ENCODE peak calls at places on chromosomes 13 and 19, in four cellular contexts. Y is neural progenitor cell, B is ovary, F is fibroblast of lung. S is an unnamed sample.

GRCh38 chr13:80550856-80551532 is 210.1 kb upstream of the SPRY2 start:
- DNase-seq in Y (no peak), B (no peak), F (peak; percentile 7), S (no peak)

GRCh38 chr19:35436477-35437141 is 11.4 kb upstream of the FFAR2 start:
- DNase-seq in Y (no peak), B (peak; percentile 62), F (peak; percentile 7), S (no peak)

GRCh38 chr13:81018936-81019335 is 678.0 kb upstream of the SPRY2 start:
- DNase-seq in Y (no peak), B (no peak), F (no peak), S (no peak)

GRCh38 chr13:73722120-73722519 is 412.1 kb downstream of the KLF12 start:
- DNase-seq in Y (no peak), B (no peak), F (peak; percentile 86), S (peak; percentile 61)

GRCh38 chr13:89923052-89923451 is 1424.4 kb upstream of the MIR17HG start:
- DNase-seq in Y (no peak), B (no peak), F (no peak), S (no peak)

GRCh38 chr19:752652-753517 is 2.0 kb downstream of the MISP start:
- DNase-seq in Y (no peak), B (peak; percentile 85), F (peak; percentile 84), S (peak; percentile 91)

GRCh38 chr13:113997845-113998751 is 24.2 kb upstream of the C13orf46 start:
- DNase-seq in Y (no peak), B (peak; percentile 79), F (peak; percentile 21), S (peak; percentile 25)

GRCh38 chr19:28940751-28941500 is 272.0 kb downstream of the UQCRFS1 start:
- DNase-seq in Y (no peak), B (no peak), F (peak; percentile 1), S (peak; percentile 2)

GRCh38 chr13:98492335-98493034 is 84.4 kb downstream of the STK24 start:
- DNase-seq in Y (peak; percentile 67), B (no peak), F (no peak), S (no peak)

GRCh38 chr13:44171861-44172260 is 201.8 kb upstream of the SERP2 start:
- DNase-seq in Y (no peak), B (no peak), F (no peak), S (no peak)

GRCh38 chr19:49596954-49597702 is 6.1 kb downstream of the PRR12 start:
- DNase-seq in Y (no peak), B (peak; percentile 46), F (no peak), S (no peak)

GRCh38 chr19:56594783-56595547 is at the start of gene ZNF71:
- DNase-seq in Y (peak; percentile 95), B (peak; percentile 92), F (peak; percentile 82), S (peak; percentile 88)

GRCh38 chr19:4016903-4017638 is 9.5 kb downstream of the PIAS4 start:
- DNase-seq in Y (no peak), B (no peak), F (no peak), S (no peak)

GRCh38 chr19:40741527-40742390 is 8.5 kb downstream of the ACTMAP start:
- DNase-seq in Y (no peak), B (no peak), F (no peak), S (no peak)

GRCh38 chr19:12836529-12836863 is 1.8 kb upstream of the MAST1 start:
- DNase-seq in Y (no peak), B (no peak), F (no peak), S (no peak)

GRCh38 chr19:58379276-58379675 is 1.6 kb downstream of the ZNF837 start:
- DNase-seq in Y (no peak), B (no peak), F (no peak), S (no peak)

GRCh38 chr13:59208405-59209195 is 955.1 kb downstream of the DIAPH3 start:
- DNase-seq in Y (no peak), B (no peak), F (no peak), S (no peak)

GRCh38 chr13:27969073-27969865 is at the start of gene CDX2:
- DNase-seq in Y (peak; percentile 51), B (no peak), F (no peak), S (no peak)

DNA sequence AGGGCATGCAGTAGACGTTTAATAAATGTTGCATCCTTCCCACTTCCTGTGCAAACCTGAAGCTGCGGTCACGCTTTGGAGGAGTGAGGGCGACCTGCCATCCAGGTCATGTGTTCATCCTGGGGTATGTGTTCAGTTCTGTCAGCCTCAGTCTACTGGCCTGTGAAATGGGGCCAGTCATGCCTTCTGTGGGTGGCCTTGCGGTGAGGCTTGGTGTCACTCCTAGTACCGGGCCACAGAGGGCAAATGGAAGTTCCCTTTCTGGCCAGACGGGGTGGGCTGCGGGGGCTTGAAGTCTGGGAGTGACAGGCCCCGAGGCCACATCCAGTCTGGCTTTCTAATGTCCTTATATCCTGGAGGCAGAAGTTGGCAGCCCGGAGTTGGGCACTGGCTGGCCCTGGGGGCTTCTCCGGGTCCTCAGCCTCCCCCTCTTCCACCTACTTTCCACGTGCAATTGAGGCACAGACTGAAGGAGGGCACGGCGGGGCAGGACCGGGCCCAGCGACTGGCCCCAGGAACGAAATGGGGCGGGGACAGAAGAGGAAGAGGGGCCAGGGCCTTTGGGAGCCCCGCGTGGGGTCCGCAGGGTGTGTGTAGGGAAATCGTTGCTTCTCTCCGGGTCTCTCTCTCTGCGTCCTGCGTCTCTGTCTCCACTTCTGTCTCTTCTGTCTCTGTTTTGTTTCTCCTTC is 11.1 kb downstream of the PDE4A start:
- DNase-seq in Y (no peak), B (no peak), F (peak; percentile 39), S (no peak)
- H3K4me3 ChIP-seq in Y (peak overlapping the region; percentile 40), B (peak overlapping the region; percentile 50), F (peak overlapping the region; percentile 69), S (peak overlapping the region; percentile 50)

DNA sequence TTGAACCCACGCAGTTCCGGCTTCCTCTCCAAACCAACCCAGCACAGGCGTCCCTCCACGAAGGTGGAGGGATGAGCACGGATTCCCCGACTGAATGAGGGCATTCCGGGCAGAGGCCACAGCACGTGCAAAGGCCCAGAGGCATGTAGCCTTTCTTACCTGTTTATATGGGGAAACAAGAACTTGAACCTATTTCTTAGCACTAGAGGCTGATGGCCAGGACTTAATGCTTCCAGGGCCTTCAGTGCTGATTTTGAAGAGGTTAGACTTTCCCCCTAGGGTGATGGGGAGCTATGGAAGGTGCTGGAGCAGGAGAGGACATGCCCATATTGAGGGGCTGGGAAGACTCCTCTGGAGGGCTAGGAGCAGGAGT is 2.0 kb downstream of the MAST3 start:
- DNase-seq in Y (no peak), B (no peak), F (no peak), S (no peak)
- H3K4me3 ChIP-seq in Y (no peak overlapping the region), B (no peak overlapping the region), F (no peak overlapping the region), S (no peak overlapping the region)

DNA sequence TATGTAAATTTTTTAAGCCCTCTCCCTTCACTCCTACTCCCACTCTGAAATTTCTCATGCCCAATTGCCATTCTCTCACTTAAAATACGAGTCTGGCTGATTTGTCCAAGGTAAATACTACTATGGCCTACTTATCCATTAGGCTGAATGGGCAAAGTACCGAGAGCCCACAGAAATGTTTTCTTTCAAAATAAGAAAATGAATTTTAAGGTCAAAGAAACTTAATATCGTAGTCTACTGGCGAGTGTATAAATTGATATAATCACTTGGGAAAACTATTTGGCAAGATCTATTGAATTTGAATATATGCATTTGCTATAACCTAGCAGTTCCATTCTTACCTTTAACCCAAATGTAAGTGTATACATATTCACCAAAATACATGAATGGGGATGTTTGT is 32.7 kb downstream of the ZNF45 start:
- DNase-seq in Y (no peak), B (no peak), F (no peak), S (no peak)
- H3K4me3 ChIP-seq in Y (peak overlapping the region; percentile 56), B (peak overlapping the region; percentile 43), F (no peak overlapping the region), S (no peak overlapping the region)

GRCh38 chr13:22454586-22454985 is 726.2 kb upstream of the SGCG start:
- DNase-seq in Y (no peak), B (no peak), F (no peak), S (peak; percentile 1)
- H3K4me3 ChIP-seq in Y (no peak overlapping the region), B (no peak overlapping the region), F (no peak overlapping the region), S (no peak overlapping the region)

GRCh38 chr19:55486971-55487883 is 1.0 kb upstream of the SSC5D start:
- DNase-seq in Y (peak; percentile 44), B (peak; percentile 87), F (peak; percentile 98), S (peak; percentile 96)

GRCh38 chr19:55489711-55490477 is 1.7 kb downstream of the SSC5D start:
- DNase-seq in Y (no peak), B (peak; percentile 60), F (no peak), S (no peak)

GRCh38 chr19:55488986-55489710 is 912 bp downstream of the SSC5D start:
- DNase-seq in Y (no peak), B (peak; percentile 70), F (peak; percentile 49), S (no peak)

GRCh38 chr19:55486043-55486970 is 1.3 kb downstream of the NAT14 start:
- DNase-seq in Y (no peak), B (peak; percentile 72), F (no peak), S (no peak)

DNA sequence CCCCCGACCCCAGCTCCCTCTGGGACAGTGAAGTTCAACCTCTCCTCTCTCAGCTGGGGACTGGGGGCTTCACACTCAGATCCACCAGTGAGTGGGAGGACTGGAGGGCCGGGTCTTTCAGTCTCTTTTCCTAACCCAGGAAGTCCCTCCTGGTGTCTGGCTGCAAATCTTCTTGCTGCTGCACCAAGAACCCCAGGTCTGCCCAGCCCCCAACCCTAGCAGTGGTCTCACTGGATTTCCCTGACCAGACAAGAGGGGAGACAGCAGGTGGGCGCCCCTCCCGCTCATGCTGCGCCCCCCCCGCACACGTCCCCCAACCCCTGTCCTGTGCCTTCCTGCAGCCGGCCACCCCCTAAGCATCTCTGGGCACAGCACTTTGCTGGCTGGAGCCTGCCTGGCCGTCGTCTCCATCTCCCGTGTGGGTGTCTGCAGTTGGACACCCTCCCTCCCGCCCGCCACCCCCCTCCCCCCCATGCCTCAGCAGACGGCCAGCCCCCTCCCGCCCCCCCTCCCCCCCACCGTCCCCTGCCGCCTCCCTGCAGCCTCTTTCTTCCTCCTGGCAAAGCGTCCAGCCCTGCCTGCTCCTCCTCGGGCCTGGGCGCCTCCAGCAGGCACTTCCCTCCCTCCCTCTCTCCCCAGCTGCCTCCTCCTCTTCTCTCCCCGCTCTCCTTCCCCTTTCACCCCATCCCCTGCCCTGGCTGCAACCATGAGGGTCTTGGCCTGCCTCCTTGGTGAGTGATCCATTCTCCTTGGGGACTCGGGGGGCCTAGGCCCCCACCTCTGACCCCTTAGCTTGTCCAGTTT is at the start of gene SSC5D:
- DNase-seq in Y (peak; percentile 61), B (peak; percentile 74), F (peak; percentile 65), S (peak; percentile 56)
- H3K4me3 ChIP-seq in Y (peak within 1 kb of the TSS; percentile 14), B (no peak within 1 kb of the TSS), F (peak within 1 kb of the TSS; percentile 41), S (peak within 1 kb of the TSS; percentile 34)

DNA sequence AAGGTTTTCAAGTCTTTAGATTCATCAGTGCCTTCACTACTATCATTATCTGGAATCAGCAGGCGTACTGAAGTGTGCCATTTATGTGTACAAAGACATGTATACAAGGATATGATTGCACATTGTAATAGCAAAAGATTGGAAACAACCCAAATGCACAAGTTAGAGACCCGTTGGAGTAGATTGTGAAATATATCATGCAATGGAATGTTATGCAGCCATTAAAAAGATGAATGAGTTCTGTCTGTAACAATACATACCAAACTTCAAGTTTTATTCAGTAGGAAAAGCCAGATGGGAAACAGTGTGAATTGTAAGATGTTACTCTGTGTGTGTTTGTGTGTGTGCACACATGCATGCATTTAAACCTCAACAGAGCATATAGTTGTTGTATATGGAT is 97.9 kb downstream of the DGKH start:
- DNase-seq in Y (no peak), B (no peak), F (no peak), S (no peak)
- H3K4me3 ChIP-seq in Y (no peak overlapping the region), B (no peak overlapping the region), F (no peak overlapping the region), S (no peak overlapping the region)

GRCh38 chr19:20078696-20079095 is 896 bp downstream of the ZNF90 start:
- DNase-seq in Y (peak; percentile 55), B (peak; percentile 57), F (peak; percentile 31), S (peak; percentile 24)

GRCh38 chr19:20077791-20078463 is at the start of gene ZNF90:
- DNase-seq in Y (peak; percentile 98), B (peak; percentile 94), F (peak; percentile 96), S (peak; percentile 96)

GRCh38 chr19:20079487-20079886 is 1.7 kb downstream of the ZNF90 start:
- DNase-seq in Y (peak; percentile 20), B (no peak), F (no peak), S (no peak)
- H3K4me3 ChIP-seq in Y (peak overlapping the region; percentile 80), B (no peak overlapping the region), F (peak overlapping the region; percentile 74), S (no peak overlapping the region)

S was measured in astrocyte of the spinal cord.